ENCODE peak calls at places on chromosomes 12 and 14, in six cellular contexts. Z, W, B, V, Q and M are unnamed samples.

GRCh38 chr12:122457627-122458026 is 35.2 kb upstream of the CLIP1 start:
- DNase-seq in Z (no peak), W (no peak), B (no peak), V (no peak), Q (no peak), M (no peak)

GRCh38 chr14:93073833-93074769 is 41.6 kb downstream of the ITPK1 start:
- DNase-seq in Z (no peak), W (peak), B (no peak), V (no peak), Q (no peak), M (peak)

GRCh38 chr12:96487214-96487613 is 2.2 kb upstream of the CFAP54 start:
- DNase-seq in Z (no peak), W (no peak), B (no peak), V (no peak), Q (peak), M (no peak)

GRCh38 chr14:79279645-79280399 is 931.5 kb downstream of the DIO2 start:
- DNase-seq in Z (no peak), W (no peak), B (peak), V (peak), Q (no peak), M (peak)

GRCh38 chr14:83133986-83134664 is 1600.5 kb upstream of the SEL1L start:
- DNase-seq in Z (no peak), W (no peak), B (no peak), V (no peak), Q (no peak), M (no peak)

GRCh38 chr14:103123634-103124500 is 606 bp downstream of the TNFAIP2 start:
- DNase-seq in Z (no peak), W (peak), B (peak), V (no peak), Q (no peak), M (no peak)

GRCh38 chr14:40870252-40870651 is 736.4 kb upstream of the LRFN5 start:
- DNase-seq in Z (no peak), W (no peak), B (no peak), V (no peak), Q (no peak), M (no peak)

GRCh38 chr12:89882051-89882450 is 173.4 kb upstream of the ATP2B1 start:
- DNase-seq in Z (no peak), W (no peak), B (no peak), V (no peak), Q (no peak), M (no peak)

GRCh38 chr14:64294672-64295413 is 672 bp upstream of the ESR2 start:
- DNase-seq in Z (no peak), W (peak), B (peak), V (peak), Q (peak), M (peak)

GRCh38 chr14:74905595-74906142 is 17.4 kb downstream of the RPS6KL1 start:
- DNase-seq in Z (no peak), W (peak), B (peak), V (peak), Q (peak), M (peak)

GRCh38 chr12:49233842-49234526 is 30.9 kb upstream of the TUBA1C start:
- DNase-seq in Z (peak), W (peak), B (peak), V (no peak), Q (no peak), M (peak)
- H3K4me3 ChIP-seq in Z (peak), W (no peak), B (peak), V (peak), Q (no peak), M (peak)

GRCh38 chr12:57765003-57765697 is 1.7 kb downstream of the CYP27B1 start:
- DNase-seq in Z (no peak), W (peak), B (peak), V (peak), Q (peak), M (peak)
- H3K4me3 ChIP-seq in Z (peak), W (no peak), B (peak), V (peak), Q (peak), M (peak)

GRCh38 chr14:23354990-23355389 is 2.3 kb upstream of the SLC22A17 start:
- DNase-seq in Z (no peak), W (no peak), B (no peak), V (no peak), Q (no peak), M (no peak)

GRCh38 chr14:23356036-23356435 is 3.3 kb upstream of the SLC22A17 start:
- DNase-seq in Z (no peak), W (no peak), B (no peak), V (no peak), Q (no peak), M (no peak)

GRCh38 chr14:23353433-23353780 is 720 bp upstream of the SLC22A17 start:
- DNase-seq in Z (no peak), W (no peak), B (no peak), V (no peak), Q (no peak), M (no peak)

GRCh38 chr14:23351681-23352505 is 794 bp downstream of the SLC22A17 start:
- DNase-seq in Z (no peak), W (no peak), B (no peak), V (no peak), Q (no peak), M (no peak)

DNA sequence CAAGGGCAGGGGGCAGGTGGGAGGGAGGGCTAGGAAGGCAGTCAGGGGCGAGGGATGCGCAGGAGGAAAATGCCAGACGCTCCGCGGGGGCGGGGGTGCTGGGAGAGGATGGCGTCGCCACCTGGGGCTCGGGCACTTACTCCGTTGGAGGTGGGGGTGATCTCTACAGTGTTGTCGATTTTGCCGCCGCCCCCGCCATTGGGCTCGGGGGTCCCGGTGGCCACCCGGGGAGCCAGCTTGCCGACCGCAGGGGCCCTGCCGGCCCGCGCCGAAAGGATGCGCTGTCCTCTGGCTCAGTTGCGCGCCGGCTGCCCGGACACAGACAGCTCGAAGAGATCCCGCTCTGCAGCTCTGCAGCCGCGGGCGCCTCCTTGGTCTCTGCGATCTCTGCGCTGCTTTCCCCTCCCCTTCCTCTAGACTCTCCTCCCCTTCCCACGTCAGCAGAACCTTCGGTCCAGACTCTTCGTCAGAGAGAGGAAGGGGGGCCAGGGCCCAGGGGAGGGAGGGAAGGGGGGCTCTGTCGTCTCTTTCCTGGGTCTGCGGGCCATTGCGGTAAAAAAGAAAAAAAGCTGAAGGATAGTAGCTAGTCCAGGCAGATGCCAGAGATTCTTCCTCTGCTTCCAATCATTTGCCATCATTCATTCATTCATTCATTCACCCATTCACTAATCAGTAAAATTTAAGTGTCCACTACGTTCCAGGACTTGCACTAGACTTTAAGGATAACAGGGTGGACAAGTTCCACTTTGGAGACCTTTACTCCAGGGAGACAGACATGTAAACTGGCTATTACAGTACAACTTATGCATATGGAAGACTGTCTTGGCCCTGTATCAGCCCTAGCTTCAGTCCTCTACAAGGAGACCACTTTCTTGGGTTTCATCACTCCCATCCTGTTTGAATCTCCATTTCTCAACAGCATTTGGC is at the start of gene SLC22A17:
- DNase-seq in Z (peak), W (peak), B (peak), V (peak), Q (peak), M (peak)
- H3K4me3 ChIP-seq in Z (peak), W (peak), B (peak), V (peak), Q (peak), M (peak)

DNA sequence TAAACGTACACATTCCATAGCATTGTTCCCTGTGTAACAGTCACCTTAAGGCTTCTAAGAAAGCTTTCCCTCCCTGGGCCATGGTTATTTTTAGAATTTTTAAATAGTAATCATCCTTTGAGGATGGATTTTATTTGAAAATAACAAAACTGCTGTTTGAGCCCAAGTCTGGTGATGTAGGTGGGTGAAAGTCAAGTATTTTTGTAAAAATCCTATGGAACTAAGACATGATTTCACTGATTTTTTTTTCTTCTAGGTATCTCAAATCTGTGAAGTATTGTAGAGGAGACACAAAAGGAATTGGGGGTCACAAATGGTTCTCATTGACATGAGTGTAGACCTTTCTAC is 1.4 kb downstream of the ISCU start:
- DNase-seq in Z (no peak), W (no peak), B (no peak), V (no peak), Q (no peak), M (no peak)
- H3K4me3 ChIP-seq in Z (peak), W (no peak), B (peak), V (no peak), Q (peak), M (peak)

GRCh38 chr14:62117718-62118164 is 355.5 kb downstream of the SNAPC1 start:
- DNase-seq in Z (no peak), W (no peak), B (no peak), V (no peak), Q (no peak), M (no peak)

GRCh38 chr14:62118871-62119270 is 356.7 kb downstream of the SNAPC1 start:
- DNase-seq in Z (no peak), W (no peak), B (no peak), V (no peak), Q (no peak), M (no peak)

GRCh38 chr14:62118461-62118860 is 356.2 kb downstream of the SNAPC1 start:
- DNase-seq in Z (no peak), W (no peak), B (no peak), V (no peak), Q (no peak), M (no peak)

GRCh38 chr14:62117010-62117717 is 354.9 kb downstream of the SNAPC1 start:
- DNase-seq in Z (no peak), W (peak), B (peak), V (no peak), Q (peak), M (peak)
- H3K4me3 ChIP-seq in Z (peak), W (no peak), B (peak), V (no peak), Q (peak), M (peak)

GRCh38 chr12:92035477-92035876 is 110.2 kb downstream of the BTG1 start:
- DNase-seq in Z (no peak), W (no peak), B (no peak), V (no peak), Q (no peak), M (no peak)
- H3K4me3 ChIP-seq in Z (peak), W (no peak), B (no peak), V (no peak), Q (peak), M (peak)